ENCODE peak calls at places on chromosomes 2 and 18, in eight cellular contexts. Q is breast epithelium; I is Daoy; A is iPS DF 6.9; E is stimulated activated CD4-positive, alpha-beta T cell treated with anti-CD3 and anti-CD28 coated beads, Interleukin-15, amount 100 ng/mL, for 24 hours; M is ecto neural progenitor cell; O is RWPE1; D is left cardiac atrium. T is an unnamed sample.

GRCh38 chr2:239719791-239720410 is 305.2 kb downstream of the NDUFA10 start:
- DNase-seq in O (no peak), A (no peak), E (no peak), M (peak), D (no peak), Q (peak), I (no peak), T (no peak)

GRCh38 chr2:148207111-148207510 is 186.2 kb downstream of the MBD5 start:
- DNase-seq in E (no peak), D (no peak), Q (no peak), I (no peak), M (no peak), O (no peak), A (no peak), T (no peak)

GRCh38 chr2:238974510-238975166 is 126.8 kb downstream of the TWIST2 start:
- DNase-seq in M (no peak), O (peak), E (no peak), Q (no peak), A (no peak), D (no peak), I (peak), T (peak)

GRCh38 chr2:134155134-134155533 is 98.7 kb upstream of the MGAT5 start:
- DNase-seq in E (no peak), D (no peak), I (no peak), O (no peak), Q (no peak), A (no peak), M (no peak), T (no peak)

GRCh38 chr2:23824777-23825212 is 102.1 kb downstream of the ATAD2B start:
- DNase-seq in M (no peak), E (peak), D (no peak), Q (no peak), O (peak), A (no peak), I (peak), T (peak)

GRCh38 chr2:207458582-207458981 is 71.2 kb upstream of the CREB1 start:
- DNase-seq in I (no peak), O (no peak), E (no peak), Q (no peak), D (no peak), A (no peak), M (no peak), T (no peak)

GRCh38 chr2:191150451-191151314 is at the start of gene STAT4:
- DNase-seq in I (peak), O (no peak), M (no peak), D (peak), E (peak), A (peak), Q (no peak), T (no peak)

GRCh38 chr2:37683926-37684780 is 12.7 kb upstream of the CDC42EP3 start:
- DNase-seq in E (no peak), I (no peak), D (no peak), A (no peak), O (no peak), Q (no peak), M (no peak), T (no peak)

GRCh38 chr18:58263055-58263732 is 219.2 kb downstream of the NEDD4L start:
- DNase-seq in I (peak), E (no peak), A (no peak), D (no peak), Q (no peak), M (no peak), O (peak), T (no peak)

GRCh38 chr18:46378864-46379207 is 274.7 kb downstream of the HAUS1 start:
- DNase-seq in Q (no peak), D (no peak), I (no peak), M (no peak), A (no peak), E (no peak), O (no peak), T (no peak)

GRCh38 chr2:23603581-23603980 is 218.6 kb downstream of the KLHL29 start:
- DNase-seq in Q (no peak), E (no peak), I (no peak), O (no peak), M (no peak), D (no peak), A (no peak), T (no peak)

GRCh38 chr18:77056399-77057015 is 76.1 kb downstream of the MBP start:
- DNase-seq in D (no peak), E (no peak), Q (no peak), I (no peak), O (no peak), A (no peak), M (no peak), T (no peak)

GRCh38 chr2:113700186-113700841 is 56.1 kb downstream of the SLC35F5 start:
- DNase-seq in Q (no peak), O (no peak), M (no peak), I (peak), D (peak), E (peak), A (peak), T (no peak)

GRCh38 chr2:172806426-172807008 is 70.9 kb downstream of the RAPGEF4 start:
- DNase-seq in M (no peak), A (no peak), D (no peak), I (peak), O (peak), Q (no peak), E (no peak), T (peak)